ENCODE peak calls at places on chromosomes 6 and 20, in six cellular contexts. One of them, this sample, is unnamed. For H3K27me3 and H3K4me1, the result is how much of the 10 kb centered on the place peaks cover.

GRCh38 chr6:44084231-44085014 is 42.8 kb downstream of the MRPL14 start:
- DNase-seq in fibroblast of lung: no peak
- DNase-seq in left lung: no peak
- DNase-seq in Peyer's patch: no peak
- DNase-seq in GM23338: no peak
- DNase-seq in breast epithelium: no peak
- DNase-seq in this sample: no peak

GRCh38 chr6:42704251-42704936 is 18.0 kb downstream of the PRPH2 start:
- DNase-seq in left lung: no peak
- DNase-seq in fibroblast of lung: no peak
- DNase-seq in Peyer's patch: no peak
- DNase-seq in GM23338: peak
- DNase-seq in breast epithelium: no peak
- DNase-seq in this sample: no peak

GRCh38 chr20:37266940-37267683 is 5.5 kb upstream of the GHRH start:
- DNase-seq in breast epithelium: no peak
- DNase-seq in left lung: no peak
- DNase-seq in GM23338: no peak
- DNase-seq in fibroblast of lung: no peak
- DNase-seq in Peyer's patch: no peak
- DNase-seq in this sample: no peak

GRCh38 chr20:35561268-35561667 is 19.4 kb downstream of the ERGIC3 start:
- DNase-seq in Peyer's patch: peak
- DNase-seq in GM23338: peak
- DNase-seq in left lung: no peak
- DNase-seq in breast epithelium: no peak
- DNase-seq in fibroblast of lung: peak
- DNase-seq in this sample: no peak

GRCh38 chr20:23391707-23392310 is 29.5 kb downstream of the NAPB start:
- DNase-seq in GM23338: peak
- DNase-seq in Peyer's patch: no peak
- DNase-seq in breast epithelium: no peak
- DNase-seq in left lung: no peak
- DNase-seq in fibroblast of lung: no peak
- DNase-seq in this sample: no peak

GRCh38 chr6:129641344-129641743 is 68.6 kb downstream of the ARHGAP18 start:
- DNase-seq in left lung: no peak
- DNase-seq in breast epithelium: no peak
- DNase-seq in GM23338: no peak
- DNase-seq in Peyer's patch: no peak
- DNase-seq in fibroblast of lung: peak
- DNase-seq in this sample: no peak

GRCh38 chr6:121879149-121879548 is 443.7 kb downstream of the GJA1 start:
- DNase-seq in GM23338: no peak
- DNase-seq in left lung: no peak
- DNase-seq in breast epithelium: no peak
- DNase-seq in Peyer's patch: no peak
- DNase-seq in fibroblast of lung: peak
- DNase-seq in this sample: no peak

GRCh38 chr6:33704215-33704817 is 7.2 kb downstream of the UQCC2 start:
- DNase-seq in breast epithelium: no peak
- DNase-seq in GM23338: no peak
- DNase-seq in left lung: no peak
- DNase-seq in Peyer's patch: no peak
- DNase-seq in fibroblast of lung: no peak
- DNase-seq in this sample: no peak

GRCh38 chr6:16681260-16681873 is 79.9 kb downstream of the ATXN1 start:
- DNase-seq in breast epithelium: no peak
- DNase-seq in GM23338: no peak
- DNase-seq in left lung: no peak
- DNase-seq in fibroblast of lung: peak
- DNase-seq in Peyer's patch: no peak
- DNase-seq in this sample: no peak

DNA sequence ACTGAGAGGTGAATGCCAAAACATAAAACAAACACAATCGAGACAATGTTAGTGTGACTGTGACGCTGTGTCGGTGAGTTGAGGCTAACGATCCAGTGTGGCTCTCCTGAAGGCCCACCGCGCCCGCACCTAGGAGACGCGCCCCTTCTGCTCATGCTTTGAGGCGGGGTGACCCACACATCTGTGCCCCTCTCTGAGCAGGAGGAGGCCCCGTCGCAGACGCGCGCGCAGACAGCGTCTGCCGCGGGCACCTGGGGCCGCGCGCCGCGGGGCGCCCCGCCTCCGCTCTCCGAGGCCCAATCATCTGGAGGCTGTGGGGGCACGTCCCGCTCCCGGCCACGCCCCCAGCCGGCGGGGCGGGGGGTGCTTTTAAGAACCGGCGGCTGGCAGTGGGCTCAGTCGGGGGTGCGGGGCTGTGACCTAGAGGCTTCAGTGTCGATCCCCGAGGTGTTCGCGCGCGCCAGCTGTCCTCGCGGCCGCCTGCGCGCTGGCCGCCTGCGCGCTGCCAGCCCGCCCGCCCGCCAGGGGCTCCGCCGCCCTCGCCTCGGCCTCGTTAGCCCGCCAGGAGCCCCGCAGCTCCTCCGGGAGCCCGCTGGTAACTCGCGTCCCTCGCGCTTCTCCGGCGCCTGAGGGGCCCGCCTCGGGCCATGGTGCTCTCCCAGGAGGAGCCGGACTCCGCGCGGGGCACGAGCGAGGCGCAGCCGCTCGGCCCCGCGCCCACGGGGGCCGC is at the start of gene SLC16A10:
- DNase-seq in left lung: peak
- DNase-seq in fibroblast of lung: peak
- DNase-seq in Peyer's patch: peak
- DNase-seq in breast epithelium: peak
- DNase-seq in GM23338: peak
- DNase-seq in this sample: peak
- H3K27me3 ChIP-seq in left lung: half or more
- H3K27me3 ChIP-seq in fibroblast of lung: under half
- H3K27me3 ChIP-seq in Peyer's patch: under half
- H3K27me3 ChIP-seq in breast epithelium: under half
- H3K27me3 ChIP-seq in GM23338: under half
- H3K27me3 ChIP-seq in this sample: under half

DNA sequence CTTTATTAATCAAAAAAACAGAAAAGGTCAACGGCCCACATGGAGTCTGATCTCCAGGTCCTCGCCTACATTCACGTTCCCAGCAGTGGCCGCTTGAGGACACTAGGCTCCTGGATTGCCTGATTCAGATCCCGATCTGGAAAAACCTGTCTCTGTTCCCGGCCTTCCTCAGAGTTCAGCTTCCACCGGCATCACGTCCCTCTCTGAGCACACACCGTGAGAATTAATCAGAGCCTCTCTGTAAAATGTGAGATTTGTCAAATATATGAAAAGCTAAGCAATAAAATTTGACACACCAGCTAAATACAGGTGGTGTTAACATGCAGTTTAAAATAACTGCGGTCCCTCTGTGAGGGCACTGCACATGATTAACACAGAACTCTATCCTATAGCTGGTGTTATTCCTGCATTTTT is 122.8 kb upstream of the COL21A1 start:
- DNase-seq in left lung: peak
- DNase-seq in Peyer's patch: no peak
- DNase-seq in breast epithelium: peak
- DNase-seq in fibroblast of lung: peak
- DNase-seq in GM23338: peak
- DNase-seq in this sample: no peak
- TF ChIP-seq CTCF in left lung: peak
- TF ChIP-seq CTCF in Peyer's patch: peak
- TF ChIP-seq CTCF in breast epithelium: peak
- TF ChIP-seq CTCF in fibroblast of lung: no peak
- TF ChIP-seq CTCF in GM23338: peak
- TF ChIP-seq CTCF in this sample: no peak

GRCh38 chr6:139289233-139289632 is 2.6 kb downstream of the TXLNB start:
- DNase-seq in Peyer's patch: no peak
- DNase-seq in breast epithelium: no peak
- DNase-seq in fibroblast of lung: no peak
- DNase-seq in GM23338: peak
- DNase-seq in left lung: no peak
- DNase-seq in this sample: no peak

GRCh38 chr6:139290787-139291294 is 957 bp downstream of the TXLNB start:
- DNase-seq in fibroblast of lung: peak
- DNase-seq in GM23338: no peak
- DNase-seq in Peyer's patch: peak
- DNase-seq in left lung: no peak
- DNase-seq in breast epithelium: no peak
- DNase-seq in this sample: peak

GRCh38 chr6:139285590-139285989 is 6.2 kb downstream of the TXLNB start:
- DNase-seq in breast epithelium: no peak
- DNase-seq in left lung: no peak
- DNase-seq in Peyer's patch: no peak
- DNase-seq in fibroblast of lung: no peak
- DNase-seq in GM23338: no peak
- DNase-seq in this sample: no peak

GRCh38 chr6:139288496-139289040 is 3.2 kb downstream of the TXLNB start:
- DNase-seq in breast epithelium: no peak
- DNase-seq in left lung: no peak
- DNase-seq in Peyer's patch: no peak
- DNase-seq in GM23338: no peak
- DNase-seq in fibroblast of lung: no peak
- DNase-seq in this sample: no peak

DNA sequence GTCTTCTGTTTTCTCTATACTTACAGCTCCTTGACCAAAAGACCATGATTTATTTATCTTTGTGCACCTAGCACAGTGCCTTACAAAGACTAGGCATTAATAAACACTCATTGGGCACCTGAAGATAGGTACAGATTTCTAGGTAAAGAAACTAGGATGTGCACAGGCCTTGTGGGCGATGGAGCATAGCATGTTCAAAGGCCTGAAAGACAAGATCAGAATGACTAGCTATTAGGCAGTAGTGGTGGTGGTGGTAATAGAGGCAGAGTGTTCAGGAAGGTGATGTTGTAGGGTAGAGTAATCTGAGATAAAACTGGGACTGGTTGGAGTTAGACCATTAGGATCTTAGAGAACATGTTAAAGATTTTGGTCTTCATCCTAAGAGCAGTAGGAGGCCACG is 3.9 kb downstream of the TXLNB start:
- DNase-seq in fibroblast of lung: no peak
- DNase-seq in Peyer's patch: no peak
- DNase-seq in breast epithelium: no peak
- DNase-seq in left lung: no peak
- DNase-seq in GM23338: no peak
- DNase-seq in this sample: no peak
- H3K4me1 ChIP-seq in fibroblast of lung: under half
- H3K4me1 ChIP-seq in Peyer's patch: under half
- H3K4me1 ChIP-seq in breast epithelium: under half
- H3K4me1 ChIP-seq in left lung: under half
- H3K4me1 ChIP-seq in GM23338: under half
- H3K4me1 ChIP-seq in this sample: under half

GRCh38 chr6:63458480-63459115 is 113.7 kb upstream of the LOC128125822 start:
- DNase-seq in breast epithelium: no peak
- DNase-seq in Peyer's patch: no peak
- DNase-seq in fibroblast of lung: no peak
- DNase-seq in GM23338: no peak
- DNase-seq in left lung: no peak
- DNase-seq in this sample: no peak

GRCh38 chr6:63456734-63457133 is 115.5 kb upstream of the LOC128125822 start:
- DNase-seq in Peyer's patch: no peak
- DNase-seq in GM23338: peak
- DNase-seq in left lung: no peak
- DNase-seq in fibroblast of lung: no peak
- DNase-seq in breast epithelium: no peak
- DNase-seq in this sample: no peak

GRCh38 chr6:63464060-63464459 is 108.2 kb upstream of the LOC128125822 start:
- DNase-seq in Peyer's patch: no peak
- DNase-seq in left lung: no peak
- DNase-seq in breast epithelium: no peak
- DNase-seq in GM23338: no peak
- DNase-seq in fibroblast of lung: no peak
- DNase-seq in this sample: no peak

GRCh38 chr6:63465750-63466149 is 106.5 kb upstream of the LOC128125822 start:
- DNase-seq in breast epithelium: no peak
- DNase-seq in Peyer's patch: no peak
- DNase-seq in GM23338: no peak
- DNase-seq in left lung: no peak
- DNase-seq in fibroblast of lung: no peak
- DNase-seq in this sample: no peak

GRCh38 chr6:63460971-63461370 is 111.3 kb upstream of the LOC128125822 start:
- DNase-seq in fibroblast of lung: no peak
- DNase-seq in left lung: no peak
- DNase-seq in breast epithelium: no peak
- DNase-seq in GM23338: no peak
- DNase-seq in Peyer's patch: no peak
- DNase-seq in this sample: no peak
- H3K27me3 ChIP-seq in fibroblast of lung: under half
- H3K27me3 ChIP-seq in left lung: under half
- H3K27me3 ChIP-seq in breast epithelium: under half
- H3K27me3 ChIP-seq in GM23338: under half
- H3K27me3 ChIP-seq in Peyer's patch: under half
- H3K27me3 ChIP-seq in this sample: under half

GRCh38 chr20:41509801-41510200 is 108.4 kb downstream of the CHD6 start:
- DNase-seq in GM23338: no peak
- DNase-seq in fibroblast of lung: peak
- DNase-seq in left lung: no peak
- DNase-seq in breast epithelium: peak
- DNase-seq in Peyer's patch: no peak
- DNase-seq in this sample: no peak

GRCh38 chr20:41509316-41509715 is 108.9 kb downstream of the CHD6 start:
- DNase-seq in Peyer's patch: no peak
- DNase-seq in GM23338: no peak
- DNase-seq in breast epithelium: no peak
- DNase-seq in left lung: no peak
- DNase-seq in fibroblast of lung: no peak
- DNase-seq in this sample: no peak

GRCh38 chr20:41507851-41508250 is 110.3 kb downstream of the CHD6 start:
- DNase-seq in breast epithelium: no peak
- DNase-seq in left lung: no peak
- DNase-seq in fibroblast of lung: no peak
- DNase-seq in GM23338: no peak
- DNase-seq in Peyer's patch: no peak
- DNase-seq in this sample: no peak

GRCh38 chr20:41510224-41510623 is 108.0 kb downstream of the CHD6 start:
- DNase-seq in left lung: no peak
- DNase-seq in breast epithelium: no peak
- DNase-seq in Peyer's patch: no peak
- DNase-seq in fibroblast of lung: no peak
- DNase-seq in GM23338: peak
- DNase-seq in this sample: no peak

DNA sequence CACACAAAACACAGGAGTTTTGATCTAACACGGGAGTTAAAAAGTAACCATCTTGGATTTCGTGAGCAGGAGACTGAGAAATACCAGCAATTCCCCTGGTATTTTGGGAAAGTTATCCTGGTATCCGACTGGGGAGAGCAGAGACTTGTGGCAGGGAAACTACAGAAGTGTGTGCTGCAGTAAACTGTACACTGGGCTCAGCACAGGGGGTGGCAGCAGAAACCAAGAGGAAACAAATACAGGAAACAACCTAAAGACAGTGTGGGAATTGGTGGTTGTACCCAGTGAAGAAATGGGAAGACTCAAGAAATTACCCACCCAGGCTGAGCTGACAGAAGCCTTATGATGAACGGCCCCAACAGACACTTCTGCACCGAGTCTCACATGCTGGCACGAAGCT is 109.8 kb downstream of the CHD6 start:
- DNase-seq in breast epithelium: no peak
- DNase-seq in left lung: no peak
- DNase-seq in fibroblast of lung: no peak
- DNase-seq in GM23338: no peak
- DNase-seq in Peyer's patch: no peak
- DNase-seq in this sample: no peak
- TF ChIP-seq CTCF in breast epithelium: no peak
- TF ChIP-seq CTCF in left lung: no peak
- TF ChIP-seq CTCF in fibroblast of lung: no peak
- TF ChIP-seq CTCF in GM23338: no peak
- TF ChIP-seq CTCF in Peyer's patch: no peak
- TF ChIP-seq CTCF in this sample: no peak

GRCh38 chr6:20875369-20875963 is 341.2 kb downstream of the CDKAL1 start:
- DNase-seq in fibroblast of lung: peak
- DNase-seq in breast epithelium: no peak
- DNase-seq in GM23338: no peak
- DNase-seq in left lung: no peak
- DNase-seq in Peyer's patch: no peak
- DNase-seq in this sample: no peak
- H3K4me1 ChIP-seq in fibroblast of lung: under half
- H3K4me1 ChIP-seq in breast epithelium: under half
- H3K4me1 ChIP-seq in GM23338: half or more
- H3K4me1 ChIP-seq in left lung: under half
- H3K4me1 ChIP-seq in Peyer's patch: under half
- H3K4me1 ChIP-seq in this sample: under half

This sample was measured in CD8-positive, alpha-beta T cell.